ENCODE peak calls at places on chromosomes 3 and 15, in four cellular contexts. One of them, this sample, is unnamed.

GRCh38 chr3:19348929-19349564 is 200.7 kb downstream of the KCNH8 start:
- DNase-seq in IMR-90: peak
- DNase-seq in H9: peak
- DNase-seq in H1: no peak
- DNase-seq in this sample: peak

GRCh38 chr3:164897335-164897734 is 181.0 kb downstream of the SI start:
- DNase-seq in IMR-90: no peak
- DNase-seq in H9: no peak
- DNase-seq in H1: no peak
- DNase-seq in this sample: no peak

GRCh38 chr3:196778755-196779154 is 39.1 kb downstream of the PAK2 start:
- DNase-seq in IMR-90: peak
- DNase-seq in H9: no peak
- DNase-seq in H1: no peak
- DNase-seq in this sample: no peak

GRCh38 chr3:2921903-2922302 is 188.3 kb downstream of the IL5RA start:
- DNase-seq in IMR-90: no peak
- DNase-seq in H9: no peak
- DNase-seq in H1: no peak
- DNase-seq in this sample: peak

GRCh38 chr3:6781103-6781502 is 79.8 kb upstream of the GRM7 start:
- DNase-seq in IMR-90: no peak
- DNase-seq in H9: peak
- DNase-seq in H1: no peak
- DNase-seq in this sample: no peak

GRCh38 chr3:156811092-156811862 is 14.9 kb upstream of the LEKR1 start:
- DNase-seq in IMR-90: peak
- DNase-seq in H9: no peak
- DNase-seq in H1: no peak
- DNase-seq in this sample: no peak

GRCh38 chr3:197750396-197750831 is 731 bp downstream of the FYTTD1 start:
- DNase-seq in IMR-90: peak
- DNase-seq in H9: peak
- DNase-seq in H1: peak
- DNase-seq in this sample: peak

GRCh38 chr3:113914646-113915045 is 33.2 kb upstream of the ZDHHC23 start:
- DNase-seq in IMR-90: peak
- DNase-seq in H9: no peak
- DNase-seq in H1: no peak
- DNase-seq in this sample: no peak

GRCh38 chr15:35427091-35427490 is 118.9 kb downstream of the DPH6 start:
- DNase-seq in IMR-90: peak
- DNase-seq in H9: no peak
- DNase-seq in H1: no peak
- DNase-seq in this sample: peak

GRCh38 chr15:69225355-69226027 is 65.1 kb downstream of the GLCE start:
- DNase-seq in IMR-90: peak
- DNase-seq in H9: no peak
- DNase-seq in H1: no peak
- DNase-seq in this sample: peak

GRCh38 chr3:49867871-49868321 is 1.8 kb downstream of the CAMKV start:
- DNase-seq in IMR-90: peak
- DNase-seq in H9: peak
- DNase-seq in H1: peak
- DNase-seq in this sample: peak

GRCh38 chr15:28018291-28019044 is 80.6 kb downstream of the OCA2 start:
- DNase-seq in IMR-90: no peak
- DNase-seq in H9: no peak
- DNase-seq in H1: no peak
- DNase-seq in this sample: no peak

GRCh38 chr3:38723569-38724391 is 74.3 kb upstream of the SCN5A start:
- DNase-seq in IMR-90: no peak
- DNase-seq in H9: no peak
- DNase-seq in H1: no peak
- DNase-seq in this sample: peak

GRCh38 chr15:39851505-39852082 is 68.5 kb downstream of the GPR176 start:
- DNase-seq in IMR-90: peak
- DNase-seq in H9: no peak
- DNase-seq in H1: no peak
- DNase-seq in this sample: peak

GRCh38 chr3:184325715-184326114 is 11.3 kb downstream of the EIF4G1 start:
- DNase-seq in IMR-90: no peak
- DNase-seq in H9: no peak
- DNase-seq in H1: no peak
- DNase-seq in this sample: no peak

GRCh38 chr3:124800511-124801374 is 70.5 kb downstream of the UMPS start:
- DNase-seq in IMR-90: peak
- DNase-seq in H9: no peak
- DNase-seq in H1: no peak
- DNase-seq in this sample: no peak

GRCh38 chr15:39270976-39271375 is 309.9 kb upstream of the THBS1 start:
- DNase-seq in IMR-90: peak
- DNase-seq in H9: no peak
- DNase-seq in H1: no peak
- DNase-seq in this sample: no peak

GRCh38 chr3:134640872-134641470 is 9.9 kb downstream of the KY start:
- DNase-seq in IMR-90: peak
- DNase-seq in H9: peak
- DNase-seq in H1: peak
- DNase-seq in this sample: peak

GRCh38 chr3:194255252-194256039 is 95.7 kb downstream of the CPN2 start:
- DNase-seq in IMR-90: no peak
- DNase-seq in H9: no peak
- DNase-seq in H1: peak
- DNase-seq in this sample: peak

GRCh38 chr3:196323723-196324122 is 5.7 kb upstream of the DYNLT2B start:
- DNase-seq in IMR-90: peak
- DNase-seq in H9: peak
- DNase-seq in H1: no peak
- DNase-seq in this sample: peak

GRCh38 chr15:35327789-35328188 is 218.2 kb downstream of the DPH6 start:
- DNase-seq in IMR-90: peak
- DNase-seq in H9: no peak
- DNase-seq in H1: no peak
- DNase-seq in this sample: no peak

GRCh38 chr15:47586653-47587224 is 130.6 kb upstream of the SEMA6D start:
- DNase-seq in IMR-90: no peak
- DNase-seq in H9: no peak
- DNase-seq in H1: no peak
- DNase-seq in this sample: no peak

GRCh38 chr15:68232937-68233336 is 3.4 kb upstream of the CLN6 start:
- DNase-seq in IMR-90: no peak
- DNase-seq in H9: no peak
- DNase-seq in H1: peak
- DNase-seq in this sample: no peak

GRCh38 chr3:47282424-47283192 is at the start of the genes KIF9 and KLHL18:
- DNase-seq in IMR-90: peak
- DNase-seq in H9: peak
- DNase-seq in H1: peak
- DNase-seq in this sample: peak
- H3K4ac ChIP-seq in IMR-90: peak
- H3K4ac ChIP-seq in H9: peak
- H3K4ac ChIP-seq in H1: peak
- H3K4ac ChIP-seq in this sample: no peak

GRCh38 chr15:52731004-52731403 is 51.8 kb upstream of the ATOSA start:
- DNase-seq in IMR-90: no peak
- DNase-seq in H9: no peak
- DNase-seq in H1: no peak
- DNase-seq in this sample: no peak

GRCh38 chr15:52733078-52733477 is 53.9 kb upstream of the ATOSA start:
- DNase-seq in IMR-90: no peak
- DNase-seq in H9: no peak
- DNase-seq in H1: no peak
- DNase-seq in this sample: no peak

GRCh38 chr15:52730594-52730993 is 51.4 kb upstream of the ATOSA start:
- DNase-seq in IMR-90: no peak
- DNase-seq in H9: no peak
- DNase-seq in H1: no peak
- DNase-seq in this sample: no peak

GRCh38 chr15:52732551-52732950 is 53.4 kb upstream of the ATOSA start:
- DNase-seq in IMR-90: no peak
- DNase-seq in H9: no peak
- DNase-seq in H1: no peak
- DNase-seq in this sample: no peak

GRCh38 chr15:52731732-52732470 is 52.7 kb upstream of the ATOSA start:
- DNase-seq in IMR-90: no peak
- DNase-seq in H9: no peak
- DNase-seq in H1: no peak
- DNase-seq in this sample: no peak
- H4K5ac ChIP-seq in IMR-90: no peak
- H4K5ac ChIP-seq in H9: no peak
- H4K5ac ChIP-seq in H1: no peak
- H4K5ac ChIP-seq in this sample: no peak

DNA sequence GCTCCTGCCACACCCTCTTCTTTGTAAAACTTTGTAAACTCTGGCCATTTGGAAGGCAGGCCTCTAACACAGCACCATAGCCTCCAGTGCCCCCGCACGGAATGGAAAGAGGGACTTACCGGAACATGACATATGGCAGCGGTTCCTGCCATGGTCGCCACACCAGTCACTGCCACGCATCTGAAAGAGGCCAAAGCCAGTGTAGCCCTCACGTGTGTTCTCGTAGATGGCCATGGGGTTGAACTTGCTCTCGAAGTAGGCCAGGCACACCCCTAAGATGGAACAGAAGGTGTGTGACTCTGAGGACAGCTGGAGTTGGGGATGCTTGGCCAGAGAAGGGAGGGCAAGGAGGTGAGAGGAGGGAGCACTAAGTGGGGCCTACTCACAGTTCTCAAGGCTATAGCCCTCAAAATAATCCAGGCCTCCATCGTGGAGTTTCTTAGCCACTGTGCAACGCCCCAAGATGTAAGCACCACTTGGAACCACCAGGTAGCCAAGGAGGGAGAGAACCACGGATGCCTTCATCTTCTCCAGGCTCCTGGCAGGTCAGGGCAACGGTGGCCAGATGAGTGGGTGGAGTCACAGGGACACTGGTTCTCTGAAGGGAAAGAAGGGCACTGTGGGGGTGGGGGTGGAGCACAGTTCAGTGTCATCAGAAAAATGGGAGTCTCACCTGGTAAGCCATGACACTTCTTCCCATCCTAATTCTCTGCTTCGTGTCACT is 3.5 kb downstream of the LYZL4 start:
- DNase-seq in IMR-90: no peak
- DNase-seq in H9: no peak
- DNase-seq in H1: no peak
- DNase-seq in this sample: no peak
- H3K18ac ChIP-seq in IMR-90: no peak
- H3K18ac ChIP-seq in H9: no peak
- H3K18ac ChIP-seq in H1: no peak
- H3K18ac ChIP-seq in this sample: no peak

GRCh38 chr15:41235929-41236328 is 4.9 kb downstream of the CHP1 start:
- DNase-seq in IMR-90: no peak
- DNase-seq in H9: no peak
- DNase-seq in H1: no peak
- DNase-seq in this sample: no peak

GRCh38 chr15:41231536-41231935 is 468 bp downstream of the CHP1 start:
- DNase-seq in IMR-90: no peak
- DNase-seq in H9: no peak
- DNase-seq in H1: no peak
- DNase-seq in this sample: no peak

GRCh38 chr15:41230345-41230649 is 260 bp downstream of the EXD1 start:
- DNase-seq in IMR-90: no peak
- DNase-seq in H9: no peak
- DNase-seq in H1: no peak
- DNase-seq in this sample: no peak

GRCh38 chr15:41233367-41233771 is 2.3 kb downstream of the CHP1 start:
- DNase-seq in IMR-90: peak
- DNase-seq in H9: no peak
- DNase-seq in H1: no peak
- DNase-seq in this sample: no peak

GRCh38 chr15:41230650-41231533 is at the start of the genes CHP1 and EXD1:
- DNase-seq in IMR-90: peak
- DNase-seq in H9: peak
- DNase-seq in H1: peak
- DNase-seq in this sample: peak
- H3K4ac ChIP-seq in IMR-90: peak
- H3K4ac ChIP-seq in H9: no peak
- H3K4ac ChIP-seq in H1: no peak
- H3K4ac ChIP-seq in this sample: no peak

GRCh38 chr3:186092360-186093070 is 16.4 kb downstream of the ETV5 start:
- DNase-seq in IMR-90: no peak
- DNase-seq in H9: no peak
- DNase-seq in H1: no peak
- DNase-seq in this sample: no peak
- H4K5ac ChIP-seq in IMR-90: no peak
- H4K5ac ChIP-seq in H9: no peak
- H4K5ac ChIP-seq in H1: no peak
- H4K5ac ChIP-seq in this sample: no peak

This sample was measured in mesendoderm.